ENCODE peak calls at places on chromosome X, in nine cellular contexts. H is tibial nerve, R is ovary, X is suprapubic skin, J is sigmoid colon, V is stomach, L is GM12878, B is A549, I is SK-N-SH. T is an unnamed sample.

GRCh38 chrX:119690921-119691716 is 1.8 kb downstream of the SEPTIN6 start:
- DNase-seq in J (no peak), V (no peak), B (no peak), X (no peak), L (no peak), I (peak), R (no peak), H (no peak), T (peak)

GRCh38 chrX:124476562-124476961 is 130.2 kb downstream of the SH2D1A start:
- DNase-seq in X (no peak), H (no peak), R (no peak), J (no peak), B (no peak), L (no peak), I (no peak), V (no peak), T (no peak)

GRCh38 chrX:136880003-136880451 is 498 bp downstream of the RBMX start:
- DNase-seq in H (peak), R (peak), V (no peak), J (no peak), X (peak), L (no peak), B (peak), I (peak), T (peak)

GRCh38 chrX:103404225-103405008 is 28.1 kb downstream of the BEX3 start:
- DNase-seq in V (peak), H (peak), J (peak), X (no peak), I (peak), L (peak), R (peak), B (peak), T (peak)

GRCh38 chrX:31717474-31717873 is 645.6 kb upstream of the FTHL17 start:
- DNase-seq in L (no peak), B (no peak), J (no peak), X (no peak), H (no peak), R (no peak), V (no peak), I (no peak), T (no peak)

GRCh38 chrX:107293056-107293455 is 86.6 kb downstream of the DNAAF6 start:
- DNase-seq in B (no peak), H (no peak), V (no peak), R (no peak), X (no peak), L (no peak), I (no peak), J (no peak), T (no peak)

GRCh38 chrX:1486177-1486576 is 33.5 kb upstream of the ASMTL start:
- DNase-seq in V (no peak), I (no peak), J (peak), R (no peak), H (no peak), L (no peak), B (no peak), X (peak), T (no peak)

GRCh38 chrX:84320606-84321005 is 132.6 kb upstream of the RPS6KA6 start:
- DNase-seq in B (no peak), J (no peak), L (no peak), V (no peak), R (no peak), H (no peak), I (no peak), X (no peak), T (no peak)

GRCh38 chrX:138411048-138411447 is 300.5 kb downstream of the FGF13 start:
- DNase-seq in I (no peak), V (no peak), B (no peak), L (no peak), H (no peak), R (no peak), X (no peak), J (no peak), T (no peak)

GRCh38 chrX:136768469-136769084 is 12.2 kb downstream of the ARHGEF6 start:
- DNase-seq in J (peak), B (no peak), H (peak), R (peak), X (peak), V (no peak), I (peak), L (no peak), T (peak)

GRCh38 chrX:30570505-30570904 is 7.1 kb downstream of the TASL start:
- DNase-seq in H (no peak), J (no peak), L (no peak), B (no peak), R (no peak), I (peak), X (no peak), V (no peak), T (no peak)

GRCh38 chrX:99413317-99413716 is 996.8 kb downstream of the PCDH19 start:
- DNase-seq in X (no peak), R (no peak), L (no peak), I (no peak), J (no peak), B (no peak), V (no peak), H (no peak), T (no peak)

GRCh38 chrX:119606508-119607389 is 525 bp upstream of the NKRF start:
- DNase-seq in H (no peak), V (no peak), X (no peak), R (no peak), L (no peak), J (no peak), I (no peak), B (no peak), T (no peak)

GRCh38 chrX:129875669-129876068 is 30.3 kb upstream of the UTP14A start:
- DNase-seq in B (no peak), V (no peak), L (no peak), J (no peak), R (no peak), X (no peak), H (no peak), I (no peak), T (no peak)

GRCh38 chrX:67781132-67781531 is 237.3 kb downstream of the AR start:
- DNase-seq in L (no peak), H (peak), X (no peak), B (no peak), J (no peak), V (no peak), I (no peak), R (no peak), T (no peak)

GRCh38 chrX:47608130-47608810 is 11.4 kb downstream of the SYN1 start:
- DNase-seq in R (no peak), I (no peak), B (no peak), X (peak), J (no peak), L (no peak), H (no peak), V (no peak), T (no peak)

GRCh38 chrX:74535211-74535621 is 79.2 kb downstream of the RLIM start:
- DNase-seq in X (no peak), B (no peak), V (no peak), I (peak), J (no peak), L (no peak), H (peak), R (peak), T (peak)

GRCh38 chrX:142036111-142036510 is 132.4 kb downstream of the MAGEC1 start:
- DNase-seq in R (no peak), B (no peak), I (no peak), J (no peak), X (no peak), V (no peak), L (no peak), H (no peak), T (no peak)

GRCh38 chrX:151977009-151977408 is 2.5 kb upstream of the GABRE start:
- DNase-seq in B (no peak), I (no peak), V (no peak), X (no peak), J (no peak), R (no peak), H (no peak), L (no peak), T (no peak)

GRCh38 chrX:73401591-73402266 is 45.1 kb upstream of the CDX4 start:
- DNase-seq in I (no peak), B (no peak), X (no peak), L (no peak), J (no peak), H (no peak), V (no peak), R (no peak), T (no peak)

GRCh38 chrX:38669425-38669824 is 108.1 kb downstream of the TSPAN7 start:
- DNase-seq in I (no peak), L (no peak), H (no peak), V (no peak), R (no peak), B (no peak), J (no peak), X (no peak), T (no peak)

GRCh38 chrX:19810809-19811208 is 76.6 kb downstream of the SH3KBP1 start:
- DNase-seq in H (no peak), J (no peak), B (no peak), V (no peak), R (no peak), X (no peak), I (no peak), L (no peak), T (no peak)

GRCh38 chrX:103730147-103730546 is 19.4 kb downstream of the TMEM31 start:
- DNase-seq in B (no peak), H (no peak), X (no peak), L (no peak), R (no peak), V (no peak), J (no peak), I (no peak), T (no peak)

GRCh38 chrX:22128961-22129360 is 96.8 kb downstream of the PHEX start:
- DNase-seq in L (no peak), X (no peak), B (no peak), R (no peak), H (no peak), V (no peak), I (no peak), J (no peak), T (no peak)

GRCh38 chrX:13694359-13694758 is 5.4 kb downstream of the RAB9A start:
- DNase-seq in X (no peak), L (no peak), R (no peak), V (no peak), I (no peak), J (no peak), H (no peak), B (no peak), T (no peak)

GRCh38 chrX:13693341-13693871 is 4.5 kb downstream of the RAB9A start:
- DNase-seq in B (no peak), V (no peak), X (no peak), L (no peak), H (no peak), R (no peak), I (no peak), J (no peak), T (no peak)

GRCh38 chrX:13691845-13692334 is 3.0 kb downstream of the RAB9A start:
- DNase-seq in H (no peak), R (no peak), B (no peak), L (no peak), X (no peak), I (no peak), J (no peak), V (no peak), T (no peak)

GRCh38 chrX:13690836-13691235 is 1.9 kb downstream of the RAB9A start:
- DNase-seq in B (no peak), I (no peak), X (no peak), H (no peak), L (no peak), J (no peak), R (no peak), V (no peak), T (no peak)

GRCh38 chrX:13692771-13693231 is 3.9 kb downstream of the RAB9A start:
- DNase-seq in R (no peak), J (no peak), X (no peak), V (no peak), L (no peak), H (no peak), B (no peak), I (no peak), T (no peak)
- TF ChIP-seq CTCF in R (no peak), J (no peak), X (no peak), V (no peak), L (no peak), H (no peak), B (no peak), I (no peak), T (no peak)

DNA sequence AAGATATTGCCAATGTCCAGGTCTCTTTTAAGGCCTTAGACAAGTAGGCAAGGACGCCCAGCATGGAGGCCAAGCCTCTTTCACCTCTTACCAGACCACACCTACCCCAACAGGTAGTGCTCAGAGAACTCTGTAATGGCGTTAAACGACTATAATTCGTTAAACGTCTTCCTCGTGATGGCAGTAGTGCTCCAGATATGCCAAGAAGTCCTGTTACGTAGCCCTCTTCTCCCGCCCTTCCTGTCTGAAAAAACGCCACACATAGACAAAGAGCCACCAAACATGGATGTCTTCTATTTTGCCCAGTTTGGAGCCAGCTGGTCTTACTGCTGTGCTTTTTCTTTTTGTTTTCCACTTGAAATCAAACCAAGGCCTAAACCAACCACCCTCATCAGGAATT is 190.7 kb downstream of the OR13H1 start:
- DNase-seq in B (no peak), V (peak), H (no peak), X (peak), J (peak), L (peak), I (no peak), R (peak), T (peak)
- TF ChIP-seq EP300 in B (no peak), V (no peak), H (no peak), X (no peak), J (no peak), L (no peak), I (no peak), R (no peak), T (no peak)

GRCh38 chrX:2697306-2697705 is 6.2 kb downstream of the CD99 start:
- DNase-seq in I (no peak), J (no peak), X (no peak), H (no peak), L (no peak), V (no peak), R (no peak), B (no peak), T (no peak)
- H3K4me3 ChIP-seq in I (no peak), J (peak), X (peak), H (no peak), L (peak), V (no peak), R (no peak), B (no peak), T (no peak)

GRCh38 chrX:115549008-115549407 is 12.0 kb upstream of the PLS3 start:
- DNase-seq in I (no peak), L (no peak), H (no peak), X (no peak), B (no peak), R (no peak), V (no peak), J (no peak), T (no peak)

GRCh38 chrX:115553171-115553570 is 7.8 kb upstream of the PLS3 start:
- DNase-seq in R (no peak), B (no peak), V (no peak), J (no peak), I (no peak), X (no peak), L (no peak), H (no peak), T (no peak)

GRCh38 chrX:115547448-115547847 is 13.5 kb upstream of the PLS3 start:
- DNase-seq in B (no peak), V (no peak), H (no peak), L (no peak), X (no peak), J (no peak), R (no peak), I (no peak), T (no peak)
- TF ChIP-seq CTCF in B (peak), V (no peak), H (no peak), L (no peak), X (no peak), J (no peak), R (no peak), I (peak), T (no peak)

GRCh38 chrX:87890437-87890836 is 372.8 kb downstream of the KLHL4 start:
- DNase-seq in I (no peak), X (no peak), B (no peak), V (no peak), H (no peak), R (no peak), L (no peak), J (no peak), T (no peak)
- TF ChIP-seq EP300 in I (no peak), X (no peak), B (no peak), V (no peak), H (no peak), R (no peak), L (no peak), J (no peak), T (no peak)

T was measured in transverse colon.